ENCODE peak calls at places on chromosomes 16 and 17, in nine cellular contexts. G is fibroblast of pulmonary artery, P is foreskin fibroblast, N is ovary, A is fibroblast of lung, V is left ventricle myocardium inferior, T is Caco-2, E is esophagus squamous epithelium, R is BE2C. B is an unnamed sample.

GRCh38 chr16:81238296-81239011 is at the start of gene BCO1:
- DNase-seq in G (peak), P (peak), N (peak), A (peak), V (no peak), T (peak), E (no peak), R (no peak), B (peak)

GRCh38 chr16:68488559-68488958 is 40.3 kb upstream of the SMPD3 start:
- DNase-seq in G (no peak), P (no peak), N (no peak), A (no peak), V (no peak), T (no peak), E (no peak), R (no peak), B (no peak)

GRCh38 chr16:7703661-7704060 is 371.0 kb downstream of the RBFOX1 start:
- DNase-seq in G (no peak), P (no peak), N (no peak), A (no peak), V (no peak), T (no peak), E (no peak), R (no peak), B (no peak)

GRCh38 chr16:50719401-50720337 is 22.2 kb upstream of the CYLD start:
- DNase-seq in G (no peak), P (no peak), N (no peak), A (no peak), V (no peak), T (peak), E (no peak), R (no peak), B (no peak)

GRCh38 chr17:20992416-20992815 is 50.4 kb downstream of the USP22 start:
- DNase-seq in G (no peak), P (no peak), N (no peak), A (no peak), V (no peak), T (no peak), E (no peak), R (no peak), B (no peak)

GRCh38 chr16:74605746-74606520 is 981 bp downstream of the GLG1 start:
- DNase-seq in G (no peak), P (no peak), N (no peak), A (no peak), V (no peak), T (no peak), E (no peak), R (peak), B (no peak)

GRCh38 chr16:23581746-23582145 is 14.4 kb downstream of the NDUFAB1 start:
- DNase-seq in G (no peak), P (no peak), N (no peak), A (no peak), V (no peak), T (no peak), E (no peak), R (no peak), B (no peak)

GRCh38 chr16:16100631-16101030 is 122.7 kb downstream of the ABCC6 start:
- DNase-seq in G (no peak), P (no peak), N (no peak), A (no peak), V (no peak), T (no peak), E (no peak), R (no peak), B (no peak)

GRCh38 chr17:62901544-62901943 is 64.5 kb upstream of the TANC2 start:
- DNase-seq in G (no peak), P (no peak), N (no peak), A (no peak), V (no peak), T (no peak), E (no peak), R (no peak), B (no peak)

GRCh38 chr17:76687278-76688164 is 23.2 kb downstream of the MXRA7 start:
- DNase-seq in G (no peak), P (no peak), N (peak), A (no peak), V (peak), T (no peak), E (no peak), R (no peak), B (no peak)

GRCh38 chr17:33777674-33778073 is 477.4 kb upstream of the CCL2 start:
- DNase-seq in G (no peak), P (no peak), N (no peak), A (no peak), V (no peak), T (no peak), E (no peak), R (no peak), B (no peak)

GRCh38 chr17:83068641-83069570 is 10.5 kb upstream of the METRNL start:
- DNase-seq in G (no peak), P (no peak), N (no peak), A (no peak), V (no peak), T (no peak), E (no peak), R (peak), B (no peak)

GRCh38 chr17:50905460-50905803 is 39.3 kb upstream of the TOB1 start:
- DNase-seq in G (no peak), P (no peak), N (no peak), A (no peak), V (no peak), T (peak), E (no peak), R (peak), B (no peak)

GRCh38 chr16:56781565-56781964 is 51.6 kb downstream of the NUP93 start:
- DNase-seq in G (no peak), P (no peak), N (no peak), A (peak), V (no peak), T (no peak), E (no peak), R (no peak), B (peak)

GRCh38 chr16:19073863-19074262 is 6.4 kb downstream of the COQ7 start:
- DNase-seq in G (no peak), P (no peak), N (no peak), A (no peak), V (no peak), T (no peak), E (no peak), R (no peak), B (no peak)

GRCh38 chr16:87484487-87485331 is 8.1 kb downstream of the ZCCHC14 start:
- DNase-seq in G (no peak), P (no peak), N (no peak), A (no peak), V (no peak), T (no peak), E (no peak), R (no peak), B (no peak)

GRCh38 chr16:8863594-8864424 is 5.0 kb downstream of the CARHSP1 start:
- DNase-seq in G (no peak), P (no peak), N (no peak), A (peak), V (peak), T (peak), E (no peak), R (peak), B (no peak)

GRCh38 chr16:84038491-84038890 is 4.1 kb downstream of the SLC38A8 start:
- DNase-seq in G (no peak), P (no peak), N (no peak), A (no peak), V (no peak), T (no peak), E (no peak), R (no peak), B (no peak)

GRCh38 chr17:6464446-6465041 is 20.3 kb downstream of the PIMREG start:
- DNase-seq in G (no peak), P (no peak), N (no peak), A (no peak), V (no peak), T (no peak), E (no peak), R (no peak), B (no peak)

GRCh38 chr16:67930191-67930590 is 1.5 kb downstream of the CTRL start:
- DNase-seq in G (no peak), P (no peak), N (peak), A (no peak), V (no peak), T (no peak), E (no peak), R (peak), B (no peak)

GRCh38 chr17:82408288-82408937 is 9.7 kb upstream of the HEXD start:
- DNase-seq in G (no peak), P (no peak), N (no peak), A (no peak), V (no peak), T (no peak), E (no peak), R (no peak), B (peak)

GRCh38 chr16:53707671-53708070 is 3.7 kb downstream of the FTO start:
- DNase-seq in G (peak), P (no peak), N (no peak), A (no peak), V (no peak), T (no peak), E (no peak), R (no peak), B (no peak)

GRCh38 chr16:86854058-86854621 is 275.8 kb downstream of the FOXL1 start:
- DNase-seq in G (no peak), P (peak), N (no peak), A (peak), V (no peak), T (no peak), E (no peak), R (no peak), B (peak)

GRCh38 chr16:15741207-15741871 is 91.3 kb downstream of the NDE1 start:
- DNase-seq in G (no peak), P (no peak), N (no peak), A (no peak), V (no peak), T (no peak), E (no peak), R (no peak), B (no peak)

GRCh38 chr17:77674358-77674757 is 284.1 kb upstream of the TNRC6C start:
- DNase-seq in G (no peak), P (no peak), N (no peak), A (no peak), V (no peak), T (no peak), E (no peak), R (no peak), B (no peak)

GRCh38 chr16:75113541-75114121 is 2.9 kb downstream of the LDHD start:
- DNase-seq in G (no peak), P (no peak), N (no peak), A (no peak), V (no peak), T (no peak), E (no peak), R (no peak), B (no peak)

GRCh38 chr17:69417545-69418483 is 3.3 kb downstream of the MAP2K6 start:
- DNase-seq in G (no peak), P (no peak), N (no peak), A (peak), V (no peak), T (no peak), E (no peak), R (no peak), B (peak)

GRCh38 chr17:32445075-32445427 is 741 bp downstream of the PSMD11 start:
- DNase-seq in G (peak), P (peak), N (no peak), A (peak), V (no peak), T (peak), E (no peak), R (no peak), B (peak)

GRCh38 chr17:40935624-40936023 is 1.8 kb downstream of the KRT23 start:
- DNase-seq in G (no peak), P (no peak), N (no peak), A (peak), V (no peak), T (no peak), E (no peak), R (no peak), B (no peak)

GRCh38 chr16:83402969-83403368 is 404.8 kb upstream of the HSBP1 start:
- DNase-seq in G (peak), P (peak), N (no peak), A (peak), V (no peak), T (no peak), E (no peak), R (no peak), B (peak)

GRCh38 chr17:36092228-36092627 is 2.3 kb upstream of the CCL3 start:
- DNase-seq in G (no peak), P (no peak), N (no peak), A (no peak), V (no peak), T (no peak), E (no peak), R (no peak), B (no peak)

GRCh38 chr17:31744541-31744951 is 114.5 kb downstream of the COPRS start:
- DNase-seq in G (peak), P (no peak), N (no peak), A (peak), V (no peak), T (no peak), E (no peak), R (no peak), B (no peak)

GRCh38 chr16:30075503-30076275 is at the start of gene PPP4C:
- DNase-seq in G (peak), P (peak), N (peak), A (peak), V (peak), T (peak), E (no peak), R (peak), B (peak)

GRCh38 chr17:45813051-45813731 is 29.1 kb downstream of the CRHR1 start:
- DNase-seq in G (no peak), P (no peak), N (no peak), A (no peak), V (no peak), T (no peak), E (no peak), R (no peak), B (no peak)

GRCh38 chr17:1577657-1578428 is 15.3 kb upstream of the PITPNA start:
- DNase-seq in G (no peak), P (no peak), N (no peak), A (no peak), V (no peak), T (no peak), E (no peak), R (no peak), B (no peak)

GRCh38 chr16:85608515-85608885 is 4.6 kb upstream of the GSE1 start:
- DNase-seq in G (no peak), P (no peak), N (no peak), A (no peak), V (no peak), T (peak), E (no peak), R (no peak), B (no peak)

GRCh38 chr16:85607331-85607765 is 5.8 kb upstream of the GSE1 start:
- DNase-seq in G (no peak), P (no peak), N (no peak), A (no peak), V (no peak), T (no peak), E (no peak), R (peak), B (no peak)

GRCh38 chr16:85608887-85609286 is 4.2 kb upstream of the GSE1 start:
- DNase-seq in G (no peak), P (no peak), N (no peak), A (no peak), V (no peak), T (no peak), E (no peak), R (no peak), B (no peak)

GRCh38 chr16:85606920-85607319 is 6.2 kb upstream of the GSE1 start:
- DNase-seq in G (no peak), P (no peak), N (no peak), A (no peak), V (no peak), T (no peak), E (no peak), R (no peak), B (no peak)

GRCh38 chr16:85607796-85608514 is 5.2 kb upstream of the GSE1 start:
- DNase-seq in G (no peak), P (no peak), N (no peak), A (no peak), V (no peak), T (no peak), E (no peak), R (peak), B (no peak)
- H3K4me3 ChIP-seq in G (no peak), P (no peak), N (no peak), A (no peak), V (no peak), T (no peak), E (no peak), R (peak), B (no peak)

DNA sequence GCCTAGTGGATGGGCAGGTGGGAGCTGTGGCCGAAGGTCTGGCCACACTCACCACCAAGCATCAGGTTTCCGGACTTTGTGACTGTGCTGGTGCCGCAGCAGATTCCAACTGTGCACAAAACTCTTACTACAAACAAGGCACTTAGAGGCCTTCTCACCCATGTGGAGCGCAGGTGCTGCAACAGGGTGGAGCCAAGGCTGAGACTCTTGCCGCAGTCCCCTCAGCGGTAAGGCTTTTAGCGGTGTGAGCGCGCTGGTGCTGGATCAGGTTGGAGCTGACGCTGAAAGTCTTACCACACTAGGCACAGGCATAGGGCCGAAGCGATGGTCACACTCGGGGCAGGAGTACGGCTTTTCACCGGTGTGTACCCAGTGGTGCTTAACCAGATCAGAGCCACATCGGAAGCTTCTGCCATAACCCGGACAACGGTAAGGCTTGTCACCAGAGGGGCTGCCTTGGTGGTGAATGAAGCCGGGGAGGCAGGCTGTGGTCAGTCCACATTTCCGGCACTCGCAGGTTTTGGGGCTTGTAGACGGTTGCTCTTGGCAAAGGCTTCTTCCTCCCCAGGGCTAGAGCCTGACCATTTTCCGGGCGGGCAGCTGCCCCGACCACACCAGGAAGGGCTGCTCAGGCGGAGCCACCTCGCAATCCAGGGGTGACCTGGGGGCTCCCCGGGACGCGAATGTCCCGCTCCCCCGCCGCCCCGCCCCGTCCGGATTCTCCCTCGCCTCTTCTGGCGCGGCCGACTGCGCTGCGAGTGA is 1.0 kb upstream of the ARMC5 start:
- DNase-seq in G (peak), P (peak), N (no peak), A (peak), V (no peak), T (peak), E (no peak), R (peak), B (peak)
- TF ChIP-seq CTCF in G (peak), P (no peak), N (no peak), A (no peak), V (peak), T (peak), E (no peak), R (no peak), B (no peak)

GRCh38 chr16:253833-254232 is 19.2 kb downstream of the FAM234A start:
- DNase-seq in G (no peak), P (no peak), N (no peak), A (no peak), V (no peak), T (no peak), E (no peak), R (no peak), B (no peak)

GRCh38 chr16:249431-249830 is 14.8 kb downstream of the FAM234A start:
- DNase-seq in G (no peak), P (no peak), N (no peak), A (no peak), V (no peak), T (no peak), E (no peak), R (no peak), B (no peak)

GRCh38 chr16:255183-255582 is 20.6 kb downstream of the RGS11 start:
- DNase-seq in G (no peak), P (no peak), N (no peak), A (no peak), V (no peak), T (no peak), E (no peak), R (no peak), B (no peak)

GRCh38 chr16:254461-254860 is 19.8 kb downstream of the FAM234A start:
- DNase-seq in G (no peak), P (no peak), N (no peak), A (no peak), V (no peak), T (no peak), E (no peak), R (no peak), B (no peak)

GRCh38 chr16:252366-253337 is 18.0 kb downstream of the FAM234A start:
- DNase-seq in G (no peak), P (no peak), N (no peak), A (no peak), V (no peak), T (no peak), E (no peak), R (no peak), B (no peak)
- H3K4me3 ChIP-seq in G (no peak), P (no peak), N (no peak), A (no peak), V (peak), T (no peak), E (no peak), R (no peak), B (no peak)

DNA sequence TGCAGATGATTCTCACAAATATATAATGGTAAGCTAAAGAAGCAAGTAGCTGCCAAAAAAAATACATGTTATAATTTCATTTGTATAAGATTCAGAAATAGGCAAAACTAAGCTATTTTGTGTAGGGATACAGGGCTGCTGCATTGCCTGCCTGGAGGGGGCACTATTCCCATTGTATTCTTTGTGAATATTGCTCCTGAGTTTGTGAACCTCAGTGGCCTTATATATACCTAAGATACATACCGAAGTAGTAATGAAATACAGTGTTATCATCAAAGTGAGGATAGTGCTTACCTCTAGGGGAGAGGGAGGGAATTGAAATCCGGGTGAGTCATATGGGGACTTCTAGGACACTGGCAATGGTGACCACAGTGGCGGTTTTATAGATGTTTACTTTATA is 53.5 kb downstream of the C17orf58 start:
- DNase-seq in G (peak), P (no peak), N (no peak), A (no peak), V (no peak), T (peak), E (no peak), R (peak), B (no peak)
- TF ChIP-seq CTCF in G (peak), P (peak), N (no peak), A (peak), V (peak), T (peak), E (no peak), R (peak), B (peak)

DNA sequence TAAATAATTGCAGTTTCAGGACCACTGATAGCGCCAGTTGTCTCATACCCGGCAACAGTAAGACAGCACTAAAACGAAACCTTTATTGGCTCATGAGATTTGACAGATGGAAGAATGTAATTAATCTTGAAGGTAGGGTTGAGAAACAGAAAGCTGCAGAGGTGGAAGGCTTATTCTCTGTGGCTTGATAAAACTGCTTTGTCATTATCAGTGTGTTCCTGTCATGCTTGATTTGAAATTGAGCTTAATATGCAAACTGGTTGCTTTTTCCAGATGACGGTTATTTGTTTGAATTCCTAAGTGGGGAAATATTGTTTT is 1.3 kb downstream of the ATP6V0A1 start:
- DNase-seq in G (peak), P (no peak), N (no peak), A (peak), V (no peak), T (peak), E (no peak), R (no peak), B (peak)
- H3K4me3 ChIP-seq in G (peak), P (peak), N (peak), A (peak), V (peak), T (peak), E (peak), R (peak), B (peak)

GRCh38 chr17:10616502-10617119 is 40.5 kb downstream of the MYH3 start:
- DNase-seq in G (peak), P (peak), N (peak), A (peak), V (peak), T (peak), E (no peak), R (peak), B (peak)

GRCh38 chr17:10612957-10613744 is 44.0 kb downstream of the MYH3 start:
- DNase-seq in G (peak), P (peak), N (no peak), A (peak), V (no peak), T (no peak), E (no peak), R (no peak), B (peak)

GRCh38 chr17:10613775-10614513 is 43.2 kb downstream of the MYH3 start:
- DNase-seq in G (peak), P (peak), N (no peak), A (peak), V (no peak), T (no peak), E (no peak), R (no peak), B (no peak)

GRCh38 chr17:10617120-10617505 is 40.0 kb downstream of the MYH3 start:
- DNase-seq in G (no peak), P (no peak), N (no peak), A (no peak), V (no peak), T (no peak), E (no peak), R (no peak), B (no peak)

GRCh38 chr17:10614536-10615155 is 42.5 kb downstream of the MYH3 start:
- DNase-seq in G (peak), P (peak), N (no peak), A (peak), V (no peak), T (peak), E (no peak), R (peak), B (peak)
- TF ChIP-seq CTCF in G (peak), P (peak), N (no peak), A (peak), V (peak), T (peak), E (peak), R (peak), B (peak)

B was measured in astrocyte of the spinal cord.